ENCODE peak calls at places on chromosomes 16 and 17, in six cellular contexts. Q is A673, J is vagina, B is cardiac fibroblast, V is pancreas, X is BE2C. W is an unnamed sample.

GRCh38 chr17:27562777-27563455 is 68.1 kb upstream of the LGALS9 start:
- DNase-seq in X (no peak), Q (no peak), V (no peak), J (no peak), B (no peak), W (no peak)

GRCh38 chr16:15950167-15950854 is 895 bp downstream of the ABCC1 start:
- DNase-seq in B (peak), Q (peak), V (no peak), X (peak), J (no peak), W (peak)

GRCh38 chr17:82544431-82545070 is 25.0 kb downstream of the FOXK2 start:
- DNase-seq in B (no peak), Q (peak), X (peak), J (no peak), V (peak), W (no peak)

GRCh38 chr17:3695129-3695722 is 729 bp downstream of the P2RX5 start:
- DNase-seq in V (no peak), B (no peak), J (no peak), X (no peak), Q (no peak), W (peak)

GRCh38 chr17:39538875-39539274 is 68.8 kb downstream of the NEUROD2 start:
- DNase-seq in Q (no peak), B (no peak), X (no peak), J (no peak), V (no peak), W (no peak)

GRCh38 chr17:57445772-57446472 is 189.6 kb downstream of the MSI2 start:
- DNase-seq in J (no peak), Q (no peak), V (no peak), B (no peak), X (no peak), W (no peak)

GRCh38 chr17:39192901-39193300 is 4.6 kb downstream of the CACNB1 start:
- DNase-seq in V (no peak), J (no peak), B (no peak), Q (no peak), X (no peak), W (no peak)

GRCh38 chr16:87762620-87763019 is 3.2 kb downstream of the KLHDC4 start:
- DNase-seq in X (no peak), J (no peak), B (no peak), V (no peak), Q (no peak), W (no peak)

DNA sequence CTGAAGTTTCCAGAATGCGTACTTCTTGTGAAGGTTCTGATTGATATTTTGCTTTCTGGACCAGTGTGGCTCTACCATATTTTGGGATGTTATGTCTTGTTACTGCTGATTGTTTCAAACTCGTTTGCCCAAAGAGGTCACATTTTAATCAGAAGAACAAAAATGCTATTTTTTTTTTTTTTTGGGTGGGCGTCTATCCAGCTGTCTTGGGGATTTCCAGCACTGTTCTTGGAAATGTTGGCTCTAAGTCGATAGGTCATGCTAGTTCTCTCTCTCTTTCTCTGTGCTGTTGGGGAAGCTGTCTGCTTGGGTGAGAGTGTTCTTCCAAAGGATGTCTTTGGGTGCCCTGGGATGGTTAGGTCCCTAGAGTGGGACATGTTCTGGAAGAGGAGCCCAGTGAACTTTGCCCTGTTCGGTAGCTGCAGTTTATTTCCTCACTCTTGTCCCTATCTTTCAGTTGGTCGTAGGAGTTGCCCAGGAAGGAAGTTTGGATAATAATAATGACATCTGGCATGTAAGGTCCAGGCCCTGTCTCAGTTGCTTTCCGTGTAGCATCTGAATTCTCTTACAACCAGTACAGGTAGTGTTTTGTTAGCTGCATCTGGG is 2.9 kb downstream of the IRF8 start:
- DNase-seq in B (no peak), V (no peak), J (no peak), Q (no peak), X (no peak), W (no peak)
- H3K4me3 ChIP-seq in B (no peak), V (peak), J (no peak), Q (no peak), X (no peak), W (no peak)

GRCh38 chr17:75925103-75925502 is 15.7 kb downstream of the FBF1 start:
- DNase-seq in B (no peak), X (no peak), Q (no peak), V (no peak), J (no peak), W (no peak)

GRCh38 chr17:75925912-75926311 is 14.9 kb downstream of the FBF1 start:
- DNase-seq in X (no peak), Q (no peak), J (no peak), V (no peak), B (no peak), W (no peak)

GRCh38 chr17:75931062-75931461 is 9.8 kb downstream of the FBF1 start:
- DNase-seq in Q (no peak), V (no peak), J (no peak), B (no peak), X (no peak), W (no peak)

GRCh38 chr17:75922963-75923874 is 17.6 kb downstream of the FBF1 start:
- DNase-seq in B (no peak), V (no peak), Q (no peak), J (no peak), X (no peak), W (no peak)

GRCh38 chr17:75927286-75927922 is 13.4 kb downstream of the FBF1 start:
- DNase-seq in B (no peak), X (peak), J (no peak), Q (peak), V (no peak), W (peak)
- TF ChIP-seq CTCF in B (peak), X (peak), J (no peak), Q (peak), V (no peak), W (peak)

GRCh38 chr17:48717367-48718161 is 4.8 kb downstream of the PRAC1 start:
- DNase-seq in V (no peak), Q (no peak), B (no peak), X (no peak), J (no peak), W (no peak)
- H3K4me3 ChIP-seq in V (no peak), Q (peak), B (no peak), X (no peak), J (no peak), W (no peak)

GRCh38 chr16:67326472-67327309 is at the start of the genes KCTD19 and LRRC36:
- DNase-seq in V (peak), J (no peak), Q (peak), X (peak), B (no peak), W (peak)
- TF ChIP-seq CTCF in V (peak), J (peak), Q (peak), X (peak), B (peak), W (peak)

DNA sequence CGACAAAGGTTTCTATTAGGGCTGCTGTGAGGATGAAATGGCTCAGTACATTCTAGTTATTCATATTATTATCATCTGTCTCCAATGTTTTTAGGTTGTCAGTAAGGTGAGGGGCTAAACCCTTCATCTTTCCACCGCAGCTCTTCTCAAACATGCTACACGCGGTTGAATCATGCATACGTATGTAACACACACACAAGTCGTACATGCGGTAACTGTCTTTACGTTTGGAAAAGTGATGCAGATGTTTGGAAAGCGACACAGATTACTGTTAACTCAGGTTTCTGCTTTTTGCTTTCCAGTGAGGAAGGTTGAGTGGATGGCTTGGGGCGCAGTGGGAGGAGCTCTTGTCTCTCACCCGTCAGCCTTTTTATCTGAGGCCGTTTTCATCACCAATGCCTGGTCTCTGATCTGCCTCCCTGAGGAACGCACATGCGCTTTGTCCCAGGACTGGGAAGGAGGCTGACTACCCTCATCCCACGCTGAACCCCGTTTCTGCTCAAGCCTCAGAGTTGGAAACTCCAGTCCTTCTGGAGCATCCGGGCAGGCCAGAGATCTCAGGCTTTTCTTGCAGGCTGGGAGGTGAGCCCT is 3.2 kb upstream of the FOXL1 start:
- DNase-seq in X (no peak), V (no peak), B (no peak), J (no peak), Q (no peak), W (no peak)
- H3K4me3 ChIP-seq in X (peak), V (peak), B (peak), J (no peak), Q (peak), W (no peak)

GRCh38 chr17:30219833-30220232 is 15.7 kb downstream of the SLC6A4 start:
- DNase-seq in X (no peak), B (no peak), V (no peak), Q (no peak), J (no peak), W (peak)

GRCh38 chr17:30219315-30219714 is 16.2 kb downstream of the SLC6A4 start:
- DNase-seq in Q (no peak), B (no peak), J (no peak), X (no peak), V (no peak), W (no peak)

GRCh38 chr17:30217746-30218245 is 17.7 kb downstream of the SLC6A4 start:
- DNase-seq in B (no peak), Q (no peak), J (no peak), V (no peak), X (no peak), W (no peak)

GRCh38 chr17:30220414-30220813 is 15.1 kb downstream of the SLC6A4 start:
- DNase-seq in Q (no peak), V (no peak), B (no peak), J (no peak), X (no peak), W (peak)

GRCh38 chr17:30218689-30219266 is 16.7 kb downstream of the SLC6A4 start:
- DNase-seq in J (no peak), B (no peak), Q (no peak), V (no peak), X (no peak), W (no peak)
- TF ChIP-seq CTCF in J (no peak), B (no peak), Q (no peak), V (no peak), X (no peak), W (no peak)

GRCh38 chr16:54937673-54938350 is 7.1 kb downstream of the IRX5 start:
- DNase-seq in B (no peak), Q (no peak), V (no peak), J (no peak), X (no peak), W (peak)
- H3K4me3 ChIP-seq in B (peak), Q (no peak), V (no peak), J (peak), X (no peak), W (peak)

GRCh38 chr17:75625813-75626486 is 7.3 kb upstream of the SMIM5 start:
- DNase-seq in B (peak), J (no peak), Q (peak), V (no peak), X (peak), W (peak)
- TF ChIP-seq CTCF in B (peak), J (no peak), Q (peak), V (no peak), X (peak), W (peak)

DNA sequence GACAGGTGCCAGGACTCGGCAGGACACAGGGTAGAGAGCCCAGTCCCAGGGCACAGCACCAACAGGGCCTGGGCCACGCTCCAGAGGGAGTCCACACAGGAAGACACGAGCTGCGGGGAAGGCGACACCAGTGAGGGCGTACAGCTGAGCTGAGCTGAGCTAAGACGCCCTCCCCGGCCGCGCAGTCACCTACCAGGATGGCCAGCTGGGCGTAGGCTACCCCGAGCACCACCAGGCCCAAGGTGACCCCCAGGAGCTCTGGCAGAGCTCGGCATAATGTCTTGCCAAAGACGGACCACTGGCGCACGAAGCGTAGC is 42.7 kb downstream of the TSC2 start:
- DNase-seq in J (no peak), X (no peak), Q (no peak), B (no peak), V (peak), W (no peak)
- H3K4me3 ChIP-seq in J (no peak), X (no peak), Q (no peak), B (no peak), V (peak), W (no peak)

W was measured in WERI-Rb-1.